ENCODE peak calls at places on chromosomes 2 and 18, in four cellular contexts. One of them, this sample, is unnamed.

GRCh38 chr2:217689053-217689452 is 313.7 kb downstream of the TNS1 start:
- DNase-seq in breast epithelium: no peak
- DNase-seq in PC-3: no peak
- DNase-seq in IMR-90: no peak
- DNase-seq in this sample: no peak

GRCh38 chr2:222298311-222299150 is at the start of gene PAX3:
- DNase-seq in breast epithelium: no peak
- DNase-seq in PC-3: no peak
- DNase-seq in IMR-90: no peak
- DNase-seq in this sample: no peak

GRCh38 chr2:205568620-205569019 is 113.7 kb upstream of the NRP2 start:
- DNase-seq in breast epithelium: no peak
- DNase-seq in PC-3: peak
- DNase-seq in IMR-90: no peak
- DNase-seq in this sample: no peak

GRCh38 chr2:218398437-218399390 is 954 bp upstream of the CTDSP1 start:
- DNase-seq in breast epithelium: peak
- DNase-seq in PC-3: peak
- DNase-seq in IMR-90: peak
- DNase-seq in this sample: peak

GRCh38 chr2:149041482-149041881 is 3.0 kb downstream of the LYPD6B start:
- DNase-seq in breast epithelium: no peak
- DNase-seq in PC-3: no peak
- DNase-seq in IMR-90: no peak
- DNase-seq in this sample: no peak

GRCh38 chr2:72694715-72695496 is 130.9 kb downstream of the EXOC6B start:
- DNase-seq in breast epithelium: no peak
- DNase-seq in PC-3: no peak
- DNase-seq in IMR-90: peak
- DNase-seq in this sample: peak

GRCh38 chr2:29749843-29750242 is 171.5 kb downstream of the ALK start:
- DNase-seq in breast epithelium: no peak
- DNase-seq in PC-3: no peak
- DNase-seq in IMR-90: no peak
- DNase-seq in this sample: no peak

GRCh38 chr2:128039535-128039934 is 11.7 kb upstream of the SAP130 start:
- DNase-seq in breast epithelium: no peak
- DNase-seq in PC-3: no peak
- DNase-seq in IMR-90: no peak
- DNase-seq in this sample: no peak

GRCh38 chr2:126658910-126659613 is 3.1 kb downstream of the GYPC start:
- DNase-seq in breast epithelium: peak
- DNase-seq in PC-3: no peak
- DNase-seq in IMR-90: peak
- DNase-seq in this sample: peak

GRCh38 chr2:120104002-120104467 is 91.2 kb downstream of the EPB41L5 start:
- DNase-seq in breast epithelium: no peak
- DNase-seq in PC-3: peak
- DNase-seq in IMR-90: peak
- DNase-seq in this sample: peak

GRCh38 chr2:230714122-230714453 is 1.4 kb downstream of the CAB39 start:
- DNase-seq in breast epithelium: no peak
- DNase-seq in PC-3: peak
- DNase-seq in IMR-90: peak
- DNase-seq in this sample: peak

GRCh38 chr18:48493856-48494255 is 45.0 kb upstream of the CTIF start:
- DNase-seq in breast epithelium: no peak
- DNase-seq in PC-3: peak
- DNase-seq in IMR-90: peak
- DNase-seq in this sample: no peak

GRCh38 chr2:221610675-221611074 is 38.6 kb upstream of the EPHA4 start:
- DNase-seq in breast epithelium: no peak
- DNase-seq in PC-3: no peak
- DNase-seq in IMR-90: no peak
- DNase-seq in this sample: no peak

GRCh38 chr2:194883711-194884110 is 773.3 kb upstream of the SLC39A10 start:
- DNase-seq in breast epithelium: no peak
- DNase-seq in PC-3: no peak
- DNase-seq in IMR-90: no peak
- DNase-seq in this sample: no peak

GRCh38 chr18:24964213-24964612 is 387.8 kb downstream of the ZNF521 start:
- DNase-seq in breast epithelium: no peak
- DNase-seq in PC-3: peak
- DNase-seq in IMR-90: no peak
- DNase-seq in this sample: no peak

GRCh38 chr2:23531280-23531679 is 146.3 kb downstream of the KLHL29 start:
- DNase-seq in breast epithelium: no peak
- DNase-seq in PC-3: no peak
- DNase-seq in IMR-90: no peak
- DNase-seq in this sample: no peak

GRCh38 chr2:105645031-105645940 is 99.4 kb upstream of the NCK2 start:
- DNase-seq in breast epithelium: no peak
- DNase-seq in PC-3: peak
- DNase-seq in IMR-90: no peak
- DNase-seq in this sample: no peak

GRCh38 chr2:122029456-122029855 is 274.0 kb downstream of the TSN start:
- DNase-seq in breast epithelium: no peak
- DNase-seq in PC-3: no peak
- DNase-seq in IMR-90: no peak
- DNase-seq in this sample: no peak

GRCh38 chr2:109185338-109185737 is 56.3 kb downstream of the SH3RF3 start:
- DNase-seq in breast epithelium: peak
- DNase-seq in PC-3: no peak
- DNase-seq in IMR-90: peak
- DNase-seq in this sample: no peak

GRCh38 chr2:205198130-205198505 is 484.2 kb upstream of the NRP2 start:
- DNase-seq in breast epithelium: no peak
- DNase-seq in PC-3: peak
- DNase-seq in IMR-90: peak
- DNase-seq in this sample: peak

GRCh38 chr2:225402200-225402776 is 2.8 kb downstream of the NYAP2 start:
- DNase-seq in breast epithelium: no peak
- DNase-seq in PC-3: no peak
- DNase-seq in IMR-90: no peak
- DNase-seq in this sample: no peak

GRCh38 chr2:72738096-72738495 is 87.7 kb downstream of the EXOC6B start:
- DNase-seq in breast epithelium: no peak
- DNase-seq in PC-3: no peak
- DNase-seq in IMR-90: peak
- DNase-seq in this sample: peak

GRCh38 chr2:117646872-117647271 is 167.6 kb upstream of the DDX18 start:
- DNase-seq in breast epithelium: no peak
- DNase-seq in PC-3: no peak
- DNase-seq in IMR-90: no peak
- DNase-seq in this sample: no peak

GRCh38 chr18:9537638-9538037 is 62.3 kb downstream of the RALBP1 start:
- DNase-seq in breast epithelium: no peak
- DNase-seq in PC-3: no peak
- DNase-seq in IMR-90: no peak
- DNase-seq in this sample: no peak

GRCh38 chr2:11687736-11688135 is 17.7 kb upstream of the NTSR2 start:
- DNase-seq in breast epithelium: no peak
- DNase-seq in PC-3: peak
- DNase-seq in IMR-90: no peak
- DNase-seq in this sample: no peak

GRCh38 chr2:11684894-11685460 is 15.0 kb upstream of the NTSR2 start:
- DNase-seq in breast epithelium: no peak
- DNase-seq in PC-3: no peak
- DNase-seq in IMR-90: no peak
- DNase-seq in this sample: no peak

GRCh38 chr2:11685906-11686470 is 16.0 kb upstream of the NTSR2 start:
- DNase-seq in breast epithelium: no peak
- DNase-seq in PC-3: no peak
- DNase-seq in IMR-90: no peak
- DNase-seq in this sample: no peak

GRCh38 chr2:11691071-11691660 is 21.2 kb upstream of the NTSR2 start:
- DNase-seq in breast epithelium: no peak
- DNase-seq in PC-3: no peak
- DNase-seq in IMR-90: no peak
- DNase-seq in this sample: no peak

GRCh38 chr2:11688222-11689069 is 18.5 kb upstream of the NTSR2 start:
- DNase-seq in breast epithelium: peak
- DNase-seq in PC-3: peak
- DNase-seq in IMR-90: peak
- DNase-seq in this sample: peak
- H3K4me3 ChIP-seq in breast epithelium: no peak
- H3K4me3 ChIP-seq in PC-3: peak
- H3K4me3 ChIP-seq in IMR-90: peak
- H3K4me3 ChIP-seq in this sample: peak

DNA sequence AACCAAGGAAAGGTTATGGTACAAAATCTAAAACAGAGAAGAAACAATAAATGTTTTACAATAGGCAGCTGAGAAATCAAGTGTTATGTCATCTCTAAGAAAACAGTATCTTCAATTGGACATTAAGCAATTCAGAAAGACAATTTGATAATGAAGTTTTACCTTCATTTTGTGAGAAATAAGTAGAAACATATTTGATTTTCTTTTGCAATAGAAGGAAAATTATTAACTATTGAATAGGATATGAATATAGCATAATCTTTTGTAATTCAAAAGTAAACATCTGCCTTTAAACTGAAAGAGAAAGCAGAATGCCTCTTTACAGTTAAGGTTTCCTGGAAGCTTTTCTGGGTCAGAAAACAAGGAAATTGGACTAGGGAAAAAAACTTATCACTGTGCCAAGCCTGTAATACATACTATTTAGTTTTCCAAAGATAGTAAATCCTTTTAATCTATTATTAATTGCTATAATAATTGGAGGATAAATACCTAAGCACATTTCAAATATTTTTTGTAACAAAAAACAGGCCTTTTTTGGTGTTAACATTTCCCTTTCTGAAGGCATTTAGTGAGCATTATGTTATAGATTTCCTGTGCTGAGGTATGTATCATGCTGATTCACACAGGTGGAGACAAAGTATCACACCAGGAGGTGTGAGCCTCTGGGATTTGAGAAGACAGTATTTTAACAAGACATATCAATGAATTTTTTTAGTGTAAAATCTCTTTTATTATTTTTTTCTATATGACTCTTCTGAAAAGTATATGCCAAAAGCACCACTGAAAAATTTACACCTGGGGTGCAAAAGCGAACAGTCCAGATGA is 947.0 kb upstream of the CDH2 start:
- DNase-seq in breast epithelium: no peak
- DNase-seq in PC-3: no peak
- DNase-seq in IMR-90: no peak
- DNase-seq in this sample: no peak
- H3K27ac ChIP-seq in breast epithelium: no peak
- H3K27ac ChIP-seq in PC-3: no peak
- H3K27ac ChIP-seq in IMR-90: no peak
- H3K27ac ChIP-seq in this sample: no peak

GRCh38 chr2:60282886-60283285 is 270.6 kb downstream of the BCL11A start:
- DNase-seq in breast epithelium: no peak
- DNase-seq in PC-3: no peak
- DNase-seq in IMR-90: no peak
- DNase-seq in this sample: no peak
- H3K4me3 ChIP-seq in breast epithelium: no peak
- H3K4me3 ChIP-seq in PC-3: no peak
- H3K4me3 ChIP-seq in IMR-90: no peak
- H3K4me3 ChIP-seq in this sample: no peak

DNA sequence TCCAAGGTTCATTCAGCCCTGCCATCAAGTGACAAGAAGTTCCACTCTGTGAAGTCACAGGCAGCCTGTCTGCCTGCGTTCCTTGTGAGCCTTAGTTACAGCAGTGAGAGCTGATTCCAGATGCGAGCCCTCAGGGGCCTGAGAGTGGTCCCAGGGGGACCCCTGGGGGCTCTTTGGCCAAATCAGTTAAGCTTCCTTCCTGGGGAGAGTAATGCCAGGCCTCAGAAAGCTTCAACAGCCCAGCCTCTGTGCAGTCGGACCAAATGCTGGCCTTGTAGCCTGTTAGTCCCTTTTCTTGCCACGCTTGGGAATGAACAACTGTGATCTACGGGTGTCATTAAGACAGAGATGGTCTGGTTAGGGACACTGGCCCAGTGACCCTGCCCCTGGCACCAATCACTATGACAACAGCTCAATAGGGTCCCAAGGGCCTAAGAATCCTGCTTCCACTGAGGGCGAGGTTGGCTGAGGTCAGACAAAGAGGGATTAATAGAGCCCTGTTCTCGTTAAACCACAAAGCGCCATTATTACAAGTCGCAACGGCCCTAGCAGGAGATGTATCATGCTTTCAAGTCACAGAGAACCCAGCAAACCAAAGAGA is 50.9 kb downstream of the HS1BP3 start:
- DNase-seq in breast epithelium: no peak
- DNase-seq in PC-3: no peak
- DNase-seq in IMR-90: no peak
- DNase-seq in this sample: no peak
- H3K27ac ChIP-seq in breast epithelium: peak
- H3K27ac ChIP-seq in PC-3: no peak
- H3K27ac ChIP-seq in IMR-90: no peak
- H3K27ac ChIP-seq in this sample: no peak

GRCh38 chr2:111617804-111618576 is 266.0 kb downstream of the ANAPC1 start:
- DNase-seq in breast epithelium: peak
- DNase-seq in PC-3: no peak
- DNase-seq in IMR-90: no peak
- DNase-seq in this sample: no peak
- H3K4me3 ChIP-seq in breast epithelium: no peak
- H3K4me3 ChIP-seq in PC-3: no peak
- H3K4me3 ChIP-seq in IMR-90: no peak
- H3K4me3 ChIP-seq in this sample: no peak

This sample was measured in brain microvascular endothelial cell.